ENCODE peak calls at places on chromosomes 1 and 21, in eight cellular contexts. One of them, this sample, is unnamed.
A peak's percentile ranks its signal among the peaks of the same experiment; 100 is the strongest.

GRCh38 chr1:1963570-1963969 is 40.0 kb downstream of the CFAP74 start:
- DNase-seq in progenitor cell of endocrine pancreas: no peak
- DNase-seq in thoracic aorta: no peak
- DNase-seq in neural progenitor cell: no peak
- DNase-seq in B cell: no peak
- DNase-seq in tibial artery: no peak
- DNase-seq in CD4-positive, alpha-beta T cell: no peak
- DNase-seq in CD8-positive, alpha-beta T cell: no peak
- DNase-seq in this sample: no peak

GRCh38 chr21:45418301-45419071 is 13.5 kb downstream of the COL18A1 start:
- DNase-seq in progenitor cell of endocrine pancreas: no peak
- DNase-seq in thoracic aorta: no peak
- DNase-seq in neural progenitor cell: no peak
- DNase-seq in B cell: no peak
- DNase-seq in tibial artery: peak; percentile 79
- DNase-seq in CD4-positive, alpha-beta T cell: no peak
- DNase-seq in CD8-positive, alpha-beta T cell: no peak
- DNase-seq in this sample: no peak

GRCh38 chr1:7315316-7315715 is 455.8 kb upstream of the VAMP3 start:
- DNase-seq in progenitor cell of endocrine pancreas: no peak
- DNase-seq in thoracic aorta: no peak
- DNase-seq in neural progenitor cell: no peak
- DNase-seq in B cell: no peak
- DNase-seq in tibial artery: no peak
- DNase-seq in CD4-positive, alpha-beta T cell: no peak
- DNase-seq in CD8-positive, alpha-beta T cell: no peak
- DNase-seq in this sample: no peak

GRCh38 chr21:15098908-15099307 is 34.1 kb upstream of the NRIP1 start:
- DNase-seq in progenitor cell of endocrine pancreas: no peak
- DNase-seq in thoracic aorta: no peak
- DNase-seq in neural progenitor cell: no peak
- DNase-seq in B cell: no peak
- DNase-seq in tibial artery: no peak
- DNase-seq in CD4-positive, alpha-beta T cell: no peak
- DNase-seq in CD8-positive, alpha-beta T cell: no peak
- DNase-seq in this sample: no peak

GRCh38 chr1:61842863-61843514 is 100.7 kb downstream of the PATJ start:
- DNase-seq in progenitor cell of endocrine pancreas: no peak
- DNase-seq in thoracic aorta: no peak
- DNase-seq in neural progenitor cell: peak; percentile 23
- DNase-seq in B cell: no peak
- DNase-seq in tibial artery: no peak
- DNase-seq in CD4-positive, alpha-beta T cell: no peak
- DNase-seq in CD8-positive, alpha-beta T cell: no peak
- DNase-seq in this sample: no peak

GRCh38 chr1:117047271-117047670 is 12.9 kb upstream of the TTF2 start:
- DNase-seq in progenitor cell of endocrine pancreas: no peak
- DNase-seq in thoracic aorta: no peak
- DNase-seq in neural progenitor cell: no peak
- DNase-seq in B cell: no peak
- DNase-seq in tibial artery: no peak
- DNase-seq in CD4-positive, alpha-beta T cell: no peak
- DNase-seq in CD8-positive, alpha-beta T cell: no peak
- DNase-seq in this sample: no peak

GRCh38 chr1:223846668-223847007 is 891 bp upstream of the TP53BP2 start:
- DNase-seq in progenitor cell of endocrine pancreas: no peak
- DNase-seq in thoracic aorta: no peak
- DNase-seq in neural progenitor cell: peak; percentile 43
- DNase-seq in B cell: no peak
- DNase-seq in tibial artery: no peak
- DNase-seq in CD4-positive, alpha-beta T cell: no peak
- DNase-seq in CD8-positive, alpha-beta T cell: no peak
- DNase-seq in this sample: no peak

GRCh38 chr1:1239624-1240347 is 6.7 kb downstream of the C1QTNF12 start:
- DNase-seq in progenitor cell of endocrine pancreas: no peak
- DNase-seq in thoracic aorta: no peak
- DNase-seq in neural progenitor cell: peak; percentile 42
- DNase-seq in B cell: no peak
- DNase-seq in tibial artery: no peak
- DNase-seq in CD4-positive, alpha-beta T cell: no peak
- DNase-seq in CD8-positive, alpha-beta T cell: no peak
- DNase-seq in this sample: no peak

GRCh38 chr1:222736470-222736869 is 532 bp upstream of the FAM177B start:
- DNase-seq in progenitor cell of endocrine pancreas: no peak
- DNase-seq in thoracic aorta: no peak
- DNase-seq in neural progenitor cell: peak; percentile 72
- DNase-seq in B cell: no peak
- DNase-seq in tibial artery: no peak
- DNase-seq in CD4-positive, alpha-beta T cell: no peak
- DNase-seq in CD8-positive, alpha-beta T cell: no peak
- DNase-seq in this sample: no peak

GRCh38 chr21:27154451-27155129 is 187.7 kb upstream of the ADAMTS5 start:
- DNase-seq in progenitor cell of endocrine pancreas: no peak
- DNase-seq in thoracic aorta: no peak
- DNase-seq in neural progenitor cell: no peak
- DNase-seq in B cell: no peak
- DNase-seq in tibial artery: no peak
- DNase-seq in CD4-positive, alpha-beta T cell: no peak
- DNase-seq in CD8-positive, alpha-beta T cell: no peak
- DNase-seq in this sample: no peak

GRCh38 chr1:24507423-24507804 is 4.8 kb downstream of the RCAN3 start:
- DNase-seq in progenitor cell of endocrine pancreas: no peak
- DNase-seq in thoracic aorta: no peak
- DNase-seq in neural progenitor cell: no peak
- DNase-seq in B cell: no peak
- DNase-seq in tibial artery: no peak
- DNase-seq in CD4-positive, alpha-beta T cell: peak; percentile 41
- DNase-seq in CD8-positive, alpha-beta T cell: no peak
- DNase-seq in this sample: no peak

GRCh38 chr1:14318830-14319229 is 279.7 kb upstream of the KAZN start:
- DNase-seq in progenitor cell of endocrine pancreas: no peak
- DNase-seq in thoracic aorta: no peak
- DNase-seq in neural progenitor cell: no peak
- DNase-seq in B cell: no peak
- DNase-seq in tibial artery: no peak
- DNase-seq in CD4-positive, alpha-beta T cell: no peak
- DNase-seq in CD8-positive, alpha-beta T cell: no peak
- DNase-seq in this sample: no peak

GRCh38 chr1:25474439-25475047 is 43.8 kb downstream of the MACO1 start:
- DNase-seq in progenitor cell of endocrine pancreas: no peak
- DNase-seq in thoracic aorta: no peak
- DNase-seq in neural progenitor cell: no peak
- DNase-seq in B cell: no peak
- DNase-seq in tibial artery: no peak
- DNase-seq in CD4-positive, alpha-beta T cell: no peak
- DNase-seq in CD8-positive, alpha-beta T cell: peak; percentile 51
- DNase-seq in this sample: no peak

GRCh38 chr21:44285547-44285992 is at the start of gene AIRE:
- DNase-seq in progenitor cell of endocrine pancreas: no peak
- DNase-seq in thoracic aorta: no peak
- DNase-seq in neural progenitor cell: peak; percentile 40
- DNase-seq in B cell: no peak
- DNase-seq in tibial artery: no peak
- DNase-seq in CD4-positive, alpha-beta T cell: no peak
- DNase-seq in CD8-positive, alpha-beta T cell: no peak
- DNase-seq in this sample: no peak

GRCh38 chr1:46764406-46764805 is 34.4 kb upstream of the CYP4B1 start:
- DNase-seq in progenitor cell of endocrine pancreas: no peak
- DNase-seq in thoracic aorta: no peak
- DNase-seq in neural progenitor cell: no peak
- DNase-seq in B cell: no peak
- DNase-seq in tibial artery: no peak
- DNase-seq in CD4-positive, alpha-beta T cell: no peak
- DNase-seq in CD8-positive, alpha-beta T cell: no peak
- DNase-seq in this sample: no peak

GRCh38 chr1:226035915-226036314 is 26.6 kb upstream of the H3-3A start:
- DNase-seq in progenitor cell of endocrine pancreas: no peak
- DNase-seq in thoracic aorta: no peak
- DNase-seq in neural progenitor cell: no peak
- DNase-seq in B cell: no peak
- DNase-seq in tibial artery: no peak
- DNase-seq in CD4-positive, alpha-beta T cell: no peak
- DNase-seq in CD8-positive, alpha-beta T cell: no peak
- DNase-seq in this sample: no peak

GRCh38 chr21:37546949-37547614 is 180.5 kb downstream of the DYRK1A start:
- DNase-seq in progenitor cell of endocrine pancreas: no peak
- DNase-seq in thoracic aorta: no peak
- DNase-seq in neural progenitor cell: no peak
- DNase-seq in B cell: no peak
- DNase-seq in tibial artery: no peak
- DNase-seq in CD4-positive, alpha-beta T cell: no peak
- DNase-seq in CD8-positive, alpha-beta T cell: no peak
- DNase-seq in this sample: no peak

GRCh38 chr1:151238467-151238739 is 16.1 kb upstream of the PSMD4 start:
- DNase-seq in progenitor cell of endocrine pancreas: no peak
- DNase-seq in thoracic aorta: no peak
- DNase-seq in neural progenitor cell: no peak
- DNase-seq in B cell: no peak
- DNase-seq in tibial artery: no peak
- DNase-seq in CD4-positive, alpha-beta T cell: no peak
- DNase-seq in CD8-positive, alpha-beta T cell: no peak
- DNase-seq in this sample: no peak

GRCh38 chr1:209783338-209783737 is 1.0 kb downstream of the C1orf74 start:
- DNase-seq in progenitor cell of endocrine pancreas: no peak
- DNase-seq in thoracic aorta: no peak
- DNase-seq in neural progenitor cell: no peak
- DNase-seq in B cell: no peak
- DNase-seq in tibial artery: no peak
- DNase-seq in CD4-positive, alpha-beta T cell: no peak
- DNase-seq in CD8-positive, alpha-beta T cell: no peak
- DNase-seq in this sample: no peak

GRCh38 chr1:205813755-205814058 is 709 bp upstream of the SLC41A1 start:
- DNase-seq in progenitor cell of endocrine pancreas: no peak
- DNase-seq in thoracic aorta: peak; percentile 28
- DNase-seq in neural progenitor cell: no peak
- DNase-seq in B cell: peak; percentile 52
- DNase-seq in tibial artery: no peak
- DNase-seq in CD4-positive, alpha-beta T cell: no peak
- DNase-seq in CD8-positive, alpha-beta T cell: no peak
- DNase-seq in this sample: no peak

GRCh38 chr1:45995298-45995697 is 137.1 kb downstream of the PIK3R3 start:
- DNase-seq in progenitor cell of endocrine pancreas: no peak
- DNase-seq in thoracic aorta: no peak
- DNase-seq in neural progenitor cell: no peak
- DNase-seq in B cell: no peak
- DNase-seq in tibial artery: no peak
- DNase-seq in CD4-positive, alpha-beta T cell: no peak
- DNase-seq in CD8-positive, alpha-beta T cell: no peak
- DNase-seq in this sample: no peak

GRCh38 chr1:198653815-198654413 is 15.1 kb downstream of the PTPRC start:
- DNase-seq in progenitor cell of endocrine pancreas: no peak
- DNase-seq in thoracic aorta: no peak
- DNase-seq in neural progenitor cell: no peak
- DNase-seq in B cell: no peak
- DNase-seq in tibial artery: no peak
- DNase-seq in CD4-positive, alpha-beta T cell: no peak
- DNase-seq in CD8-positive, alpha-beta T cell: no peak
- DNase-seq in this sample: no peak

GRCh38 chr1:29324202-29324601 is 87.9 kb downstream of the PTPRU start:
- DNase-seq in progenitor cell of endocrine pancreas: no peak
- DNase-seq in thoracic aorta: no peak
- DNase-seq in neural progenitor cell: no peak
- DNase-seq in B cell: no peak
- DNase-seq in tibial artery: no peak
- DNase-seq in CD4-positive, alpha-beta T cell: no peak
- DNase-seq in CD8-positive, alpha-beta T cell: no peak
- DNase-seq in this sample: no peak

GRCh38 chr1:113675299-113675698 is 84.0 kb downstream of the PHTF1 start:
- DNase-seq in progenitor cell of endocrine pancreas: no peak
- DNase-seq in thoracic aorta: no peak
- DNase-seq in neural progenitor cell: no peak
- DNase-seq in B cell: no peak
- DNase-seq in tibial artery: no peak
- DNase-seq in CD4-positive, alpha-beta T cell: no peak
- DNase-seq in CD8-positive, alpha-beta T cell: no peak
- DNase-seq in this sample: no peak
- TF ChIP-seq CTCF in progenitor cell of endocrine pancreas: no peak
- TF ChIP-seq CTCF in thoracic aorta: no peak
- TF ChIP-seq CTCF in neural progenitor cell: no peak
- TF ChIP-seq CTCF in B cell: no peak
- TF ChIP-seq CTCF in tibial artery: no peak
- TF ChIP-seq CTCF in CD4-positive, alpha-beta T cell: no peak
- TF ChIP-seq CTCF in CD8-positive, alpha-beta T cell: no peak
- TF ChIP-seq CTCF in this sample: no peak

DNA sequence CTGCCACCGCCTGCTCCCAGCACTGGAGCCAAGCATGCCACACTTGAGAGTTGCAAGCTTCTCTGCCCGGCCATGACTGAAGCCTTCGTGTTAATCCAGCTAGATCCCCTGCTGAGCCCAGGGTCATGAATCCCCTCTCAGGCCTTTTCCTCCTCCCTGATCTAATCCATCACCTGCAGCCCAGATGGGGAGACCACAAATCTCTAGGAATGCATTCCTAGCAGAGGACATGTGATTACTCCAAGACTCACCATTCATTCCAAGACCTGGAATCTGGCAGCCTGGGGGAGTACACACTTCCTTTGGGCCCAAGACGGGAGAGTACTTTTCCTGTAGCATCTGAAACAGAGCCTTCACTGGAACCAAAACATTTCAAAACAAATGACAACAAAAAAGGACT is 269.3 kb upstream of the NFIA start:
- DNase-seq in progenitor cell of endocrine pancreas: no peak
- DNase-seq in thoracic aorta: no peak
- DNase-seq in neural progenitor cell: peak; percentile 19
- DNase-seq in B cell: no peak
- DNase-seq in tibial artery: no peak
- DNase-seq in CD4-positive, alpha-beta T cell: no peak
- DNase-seq in CD8-positive, alpha-beta T cell: no peak
- DNase-seq in this sample: no peak
- TF ChIP-seq CTCF in progenitor cell of endocrine pancreas: no peak
- TF ChIP-seq CTCF in thoracic aorta: no peak
- TF ChIP-seq CTCF in neural progenitor cell: no peak
- TF ChIP-seq CTCF in B cell: no peak
- TF ChIP-seq CTCF in tibial artery: no peak
- TF ChIP-seq CTCF in CD4-positive, alpha-beta T cell: no peak
- TF ChIP-seq CTCF in CD8-positive, alpha-beta T cell: no peak
- TF ChIP-seq CTCF in this sample: no peak

GRCh38 chr1:53837924-53838653 is at the start of gene NDC1:
- DNase-seq in progenitor cell of endocrine pancreas: peak; percentile 84
- DNase-seq in thoracic aorta: peak; percentile 70
- DNase-seq in neural progenitor cell: peak; percentile 97
- DNase-seq in B cell: peak; percentile 92
- DNase-seq in tibial artery: peak; percentile 92
- DNase-seq in CD4-positive, alpha-beta T cell: peak; percentile 87
- DNase-seq in CD8-positive, alpha-beta T cell: peak; percentile 93
- DNase-seq in this sample: peak; percentile 61
- TF ChIP-seq CTCF in progenitor cell of endocrine pancreas: peak; percentile 30
- TF ChIP-seq CTCF in thoracic aorta: no peak
- TF ChIP-seq CTCF in neural progenitor cell: peak; percentile 51
- TF ChIP-seq CTCF in B cell: no peak
- TF ChIP-seq CTCF in tibial artery: peak; percentile 6
- TF ChIP-seq CTCF in CD4-positive, alpha-beta T cell: no peak
- TF ChIP-seq CTCF in CD8-positive, alpha-beta T cell: no peak
- TF ChIP-seq CTCF in this sample: no peak

DNA sequence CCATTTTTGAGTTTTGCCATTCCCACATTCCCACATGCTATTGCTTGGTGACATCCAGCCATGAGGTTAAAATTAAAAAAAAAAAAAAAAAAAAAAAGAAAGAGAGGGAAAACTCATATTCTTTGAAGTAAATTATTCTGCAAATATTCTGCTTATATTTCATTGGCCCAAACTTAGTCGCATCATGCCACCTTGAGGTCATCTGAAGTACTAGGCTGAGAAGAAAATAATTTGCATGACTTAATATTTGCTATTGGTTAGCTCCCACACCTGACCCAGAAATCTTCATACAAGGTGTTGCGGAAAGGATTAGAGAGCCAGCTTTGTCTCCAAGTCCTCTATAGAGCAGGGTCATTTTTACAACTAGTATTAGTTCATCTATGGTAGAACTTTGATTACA is 2206.0 kb downstream of the MRPL39 start:
- DNase-seq in progenitor cell of endocrine pancreas: no peak
- DNase-seq in thoracic aorta: no peak
- DNase-seq in neural progenitor cell: peak; percentile 9
- DNase-seq in B cell: no peak
- DNase-seq in tibial artery: no peak
- DNase-seq in CD4-positive, alpha-beta T cell: no peak
- DNase-seq in CD8-positive, alpha-beta T cell: no peak
- DNase-seq in this sample: no peak
- TF ChIP-seq CTCF in progenitor cell of endocrine pancreas: peak; percentile 53
- TF ChIP-seq CTCF in thoracic aorta: no peak
- TF ChIP-seq CTCF in neural progenitor cell: peak; percentile 54
- TF ChIP-seq CTCF in B cell: no peak
- TF ChIP-seq CTCF in tibial artery: no peak
- TF ChIP-seq CTCF in CD4-positive, alpha-beta T cell: no peak
- TF ChIP-seq CTCF in CD8-positive, alpha-beta T cell: no peak
- TF ChIP-seq CTCF in this sample: no peak